ENCODE peak calls at places on chromosomes 6 and 20, in ten cellular contexts. J is GM23338, Z is NCI-H1105, I is NCI-H1436, P is hypothalamus, L is bronchial epithelial cell, C is heart right ventricle, X is left cardiac atrium, D is neural crest cell, F is cardiac fibroblast. K is an unnamed sample.

GRCh38 chr6:15643542-15643941 is 19.3 kb downstream of the DTNBP1 start:
- DNase-seq in C (no peak), I (no peak), L (no peak), P (no peak), Z (no peak), J (no peak), F (no peak), D (no peak), X (no peak), K (no peak)

GRCh38 chr6:27188885-27189418 is 58.5 kb upstream of the PRSS16 start:
- DNase-seq in X (peak; percentile 70), I (peak; percentile 60), F (peak; percentile 88), P (peak; percentile 8), C (no peak), D (peak; percentile 39), Z (peak; percentile 79), L (peak; percentile 75), J (peak; percentile 94), K (peak; percentile 88)

GRCh38 chr20:56433880-56434255 is 21.8 kb downstream of the CASS4 start:
- DNase-seq in P (no peak), Z (no peak), I (no peak), J (no peak), F (peak; percentile 76), C (no peak), X (no peak), L (no peak), D (no peak), K (peak; percentile 91)

GRCh38 chr6:4342407-4343137 is 207.2 kb upstream of the ECI2 start:
- DNase-seq in J (no peak), X (no peak), I (no peak), C (no peak), D (no peak), Z (no peak), P (no peak), L (no peak), F (no peak), K (no peak)

GRCh38 chr6:3719462-3720308 is 31.8 kb downstream of the PXDC1 start:
- DNase-seq in P (no peak), C (no peak), D (no peak), Z (no peak), L (peak; percentile 15), I (no peak), J (no peak), X (no peak), F (no peak), K (no peak)

GRCh38 chr20:63864545-63864977 is 509 bp upstream of the TPD52L2 start:
- DNase-seq in F (no peak), C (no peak), X (no peak), J (no peak), I (no peak), L (no peak), P (no peak), D (no peak), Z (no peak), K (no peak)

GRCh38 chr20:32823737-32824588 is 4.2 kb downstream of the MAPRE1 start:
- DNase-seq in F (peak; percentile 40), I (no peak), J (no peak), X (no peak), C (no peak), Z (no peak), L (no peak), D (no peak), P (no peak), K (peak; percentile 29)

GRCh38 chr20:32871622-32872160 is 13.0 kb downstream of the EFCAB8 start:
- DNase-seq in I (no peak), D (no peak), X (no peak), P (no peak), J (no peak), F (no peak), Z (no peak), L (no peak), C (no peak), K (no peak)

GRCh38 chr6:149170564-149171452 is 146.7 kb upstream of the TAB2 start:
- DNase-seq in Z (peak; percentile 86), J (no peak), L (no peak), P (no peak), X (peak; percentile 61), D (no peak), F (peak; percentile 4), C (no peak), I (no peak), K (no peak)

GRCh38 chr6:159983641-159984080 is 14.8 kb downstream of the IGF2R start:
- DNase-seq in F (no peak), J (no peak), D (no peak), C (no peak), L (no peak), P (no peak), X (no peak), Z (no peak), I (no peak), K (peak; percentile 64)

GRCh38 chr6:16803294-16804006 is 42.2 kb upstream of the ATXN1 start:
- DNase-seq in F (peak; percentile 65), D (peak; percentile 42), L (no peak), J (peak; percentile 92), X (peak; percentile 57), I (peak; percentile 88), C (peak; percentile 34), Z (no peak), P (peak; percentile 86), K (peak; percentile 66)

GRCh38 chr6:71290611-71291010 is 2.0 kb downstream of the OGFRL1 start:
- DNase-seq in L (no peak), Z (no peak), D (no peak), X (no peak), C (no peak), P (no peak), J (no peak), F (no peak), I (no peak), K (no peak)

GRCh38 chr6:125899726-125900182 is 56.8 kb upstream of the HINT3 start:
- DNase-seq in L (no peak), D (no peak), X (no peak), Z (no peak), F (no peak), C (no peak), I (no peak), P (no peak), J (peak; percentile 47), K (no peak)

GRCh38 chr20:50223321-50223995 is 32.8 kb downstream of the CEBPB start:
- DNase-seq in Z (no peak), F (no peak), P (no peak), J (no peak), D (no peak), X (no peak), L (no peak), C (no peak), I (no peak), K (no peak)

GRCh38 chr20:34364013-34364382 is 925 bp downstream of the ITCH start:
- DNase-seq in X (no peak), C (no peak), D (no peak), P (no peak), L (peak; percentile 23), F (peak; percentile 66), I (no peak), Z (no peak), J (no peak), K (peak; percentile 59)

GRCh38 chr6:148851683-148852556 is 105.1 kb downstream of the UST start:
- DNase-seq in I (no peak), Z (no peak), L (no peak), X (no peak), P (no peak), F (no peak), C (no peak), D (no peak), J (no peak), K (no peak)

GRCh38 chr6:108735310-108735990 is 112.8 kb upstream of the ARMC2 start:
- DNase-seq in X (no peak), D (no peak), L (peak; percentile 72), C (no peak), F (no peak), Z (no peak), J (no peak), I (no peak), P (no peak), K (no peak)

GRCh38 chr6:72783667-72784066 is 161.8 kb downstream of the KCNQ5 start:
- DNase-seq in J (no peak), X (no peak), C (no peak), Z (no peak), D (no peak), L (peak; percentile 15), P (no peak), I (no peak), F (peak; percentile 50), K (peak; percentile 82)

GRCh38 chr6:6684365-6684833 is 95.9 kb downstream of the LY86 start:
- DNase-seq in X (no peak), F (no peak), J (no peak), I (no peak), D (no peak), L (no peak), Z (no peak), C (no peak), P (no peak), K (no peak)

GRCh38 chr6:16570946-16571345 is 190.3 kb downstream of the ATXN1 start:
- DNase-seq in Z (no peak), D (no peak), I (no peak), L (no peak), F (no peak), X (no peak), P (no peak), C (no peak), J (no peak), K (no peak)

GRCh38 chr6:35058041-35058675 is 83.0 kb downstream of the TCP11 start:
- DNase-seq in J (peak; percentile 36), C (no peak), Z (no peak), L (no peak), F (no peak), D (no peak), X (no peak), P (peak; percentile 47), I (no peak), K (no peak)

GRCh38 chr6:337782-338464 is 45.6 kb downstream of the DUSP22 start:
- DNase-seq in Z (no peak), C (no peak), F (no peak), L (peak; percentile 66), X (no peak), D (no peak), J (no peak), P (no peak), I (no peak), K (no peak)

GRCh38 chr6:72218125-72218524 is 331.8 kb downstream of the RIMS1 start:
- DNase-seq in D (peak; percentile 41), I (no peak), F (peak; percentile 41), X (no peak), L (peak; percentile 17), Z (no peak), J (peak; percentile 83), C (no peak), P (peak; percentile 8), K (peak; percentile 40)

GRCh38 chr20:57707849-57708693 is 1.7 kb downstream of the PMEPA1 start:
- DNase-seq in F (no peak), D (no peak), X (no peak), C (no peak), L (no peak), Z (no peak), P (peak; percentile 22), J (no peak), I (no peak), K (no peak)

GRCh38 chr6:136669299-136669699 is 119.1 kb upstream of the MAP7 start:
- DNase-seq in J (no peak), Z (peak; percentile 10), L (peak; percentile 89), X (no peak), P (no peak), D (no peak), C (no peak), F (peak; percentile 92), I (no peak), K (peak; percentile 81)

GRCh38 chr20:49287555-49288249 is 9.8 kb upstream of the ZNFX1 start:
- DNase-seq in P (no peak), D (no peak), X (no peak), Z (no peak), I (no peak), J (no peak), F (peak; percentile 79), L (no peak), C (no peak), K (peak; percentile 75)

GRCh38 chr20:38083338-38084048 is 49.9 kb downstream of the RPRD1B start:
- DNase-seq in D (no peak), Z (no peak), F (peak; percentile 43), J (no peak), P (no peak), I (no peak), L (no peak), C (no peak), X (no peak), K (peak; percentile 40)

GRCh38 chr6:7841781-7842468 is 68.7 kb downstream of the TXNDC5 start:
- DNase-seq in L (no peak), P (no peak), I (no peak), J (no peak), C (no peak), D (no peak), Z (no peak), F (peak; percentile 18), X (no peak), K (peak; percentile 80)